ENCODE peak calls at places on chromosome 2, in eight cellular contexts. I is aorta; J is Caki2; L is T-helper 2 cell; P is hippocampal formation; U is fibroblast of lung; Q is activated effector memory CD4-positive, alpha-beta T cell treated with Interleukin-2 at 50 U/mL for 16 hours; Y is effector memory CD4-positive, alpha-beta T cell. T is an unnamed sample.

GRCh38 chr2:181985632-181986205 is at the start of gene PPP1R1C:
- DNase-seq in P (peak), J (no peak), L (no peak), I (no peak), U (no peak), Q (no peak), Y (no peak), T (no peak)

GRCh38 chr2:171365232-171365631 is 68.6 kb downstream of the METTL8 start:
- DNase-seq in Y (no peak), U (peak), I (no peak), P (no peak), Q (no peak), L (no peak), J (no peak), T (peak)

GRCh38 chr2:232333361-232334135 is 45.0 kb upstream of the ALPP start:
- DNase-seq in L (no peak), I (peak), U (no peak), Y (no peak), Q (no peak), P (no peak), J (peak), T (peak)

GRCh38 chr2:129710670-129711495 is 268.6 kb upstream of the RAB6C start:
- DNase-seq in P (no peak), L (no peak), I (no peak), J (no peak), Y (no peak), Q (no peak), U (no peak), T (no peak)

GRCh38 chr2:48944961-48945360 is 189.4 kb upstream of the LHCGR start:
- DNase-seq in Q (no peak), I (no peak), J (no peak), U (peak), Y (no peak), P (no peak), L (no peak), T (no peak)

GRCh38 chr2:6919912-6920905 is 3.0 kb downstream of the RNF144A start:
- DNase-seq in J (no peak), U (peak), Q (no peak), L (no peak), Y (no peak), I (no peak), P (no peak), T (no peak)

GRCh38 chr2:201759567-201759966 is 21.2 kb downstream of the ALS2 start:
- DNase-seq in Y (no peak), I (no peak), J (no peak), L (no peak), Q (no peak), P (no peak), U (no peak), T (no peak)

GRCh38 chr2:1635826-1636225 is 108.5 kb downstream of the PXDN start:
- DNase-seq in J (no peak), P (no peak), L (no peak), Y (no peak), U (no peak), Q (no peak), I (peak), T (no peak)

GRCh38 chr2:160836755-160837154 is 323.5 kb upstream of the TANK start:
- DNase-seq in Q (no peak), P (no peak), U (peak), Y (no peak), L (no peak), I (no peak), J (no peak), T (peak)

GRCh38 chr2:121825003-121825950 is 69.8 kb downstream of the TSN start:
- DNase-seq in P (no peak), I (no peak), L (no peak), Q (no peak), Y (no peak), J (no peak), U (no peak), T (no peak)

T was measured in A673.